ENCODE peak calls at places on chromosome 19, in four cellular contexts. D, O, W and Z are unnamed samples.
A peak's percentile ranks its signal among the peaks of the same experiment; 100 is the strongest.

GRCh38 chr19:18604820-18605159 is 1.8 kb downstream of the CRLF1 start:
- DNase-seq in W (no peak), O (no peak), D (no peak), Z (no peak)

GRCh38 chr19:17902701-17903100 is 30.1 kb upstream of the CCDC124 start:
- DNase-seq in W (no peak), O (no peak), D (peak; percentile 50), Z (no peak)

GRCh38 chr19:2046046-2046907 is 4.8 kb downstream of the MKNK2 start:
- DNase-seq in W (no peak), D (no peak), O (no peak), Z (no peak)

GRCh38 chr19:47391510-47392223 is 27.7 kb downstream of the MEIS3 start:
- DNase-seq in W (peak; percentile 21), D (peak; percentile 66), O (peak; percentile 69), Z (peak; percentile 95)

GRCh38 chr19:35689836-35690235 is 14.5 kb upstream of the ZBTB32 start:
- DNase-seq in W (no peak), O (no peak), D (no peak), Z (no peak)

GRCh38 chr19:19267305-19267704 is 5.8 kb downstream of the TM6SF2 start:
- DNase-seq in W (no peak), O (no peak), D (no peak), Z (no peak)

GRCh38 chr19:16637535-16637934 is 9.5 kb upstream of the MED26 start:
- DNase-seq in W (no peak), O (no peak), D (peak; percentile 27), Z (peak; percentile 56)

GRCh38 chr19:459724-460511 is 915 bp downstream of the SHC2 start:
- DNase-seq in W (no peak), D (peak; percentile 27), O (no peak), Z (peak; percentile 20)

GRCh38 chr19:791605-792360 is 5.5 kb upstream of the PTBP1 start:
- DNase-seq in W (no peak), O (no peak), D (no peak), Z (peak; percentile 77)

GRCh38 chr19:5949792-5950305 is 28.1 kb downstream of the RANBP3 start:
- DNase-seq in D (no peak), W (no peak), O (peak; percentile 43), Z (no peak)

GRCh38 chr19:30842926-30843325 is 470.7 kb downstream of the ZNF536 start:
- DNase-seq in O (no peak), W (no peak), D (no peak), Z (no peak)

GRCh38 chr19:7888145-7888825 is at the start of gene LRRC8E:
- DNase-seq in D (peak; percentile 55), O (no peak), W (no peak), Z (peak; percentile 52)

GRCh38 chr19:48806518-48806817 is 4.4 kb downstream of the BCAT2 start:
- DNase-seq in D (no peak), W (no peak), O (no peak), Z (no peak)

GRCh38 chr19:1089126-1089771 is 5.9 kb downstream of the POLR2E start:
- DNase-seq in O (no peak), W (no peak), D (no peak), Z (no peak)

GRCh38 chr19:46834121-46834520 is 16.5 kb downstream of the AP2S1 start:
- DNase-seq in W (no peak), O (no peak), D (no peak), Z (no peak)

GRCh38 chr19:34962281-34962944 is 1.6 kb downstream of the ZNF792 start:
- DNase-seq in O (no peak), W (no peak), D (peak; percentile 16), Z (peak; percentile 72)

GRCh38 chr19:7188682-7189629 is 105.3 kb downstream of the INSR start:
- DNase-seq in D (no peak), O (no peak), W (no peak), Z (peak; percentile 34)

GRCh38 chr19:35495107-35496064 is 5.1 kb upstream of the KRTDAP start:
- DNase-seq in O (peak; percentile 55), D (peak; percentile 55), W (no peak), Z (peak; percentile 55)

GRCh38 chr19:12703056-12703455 is 6.6 kb upstream of the FBXW9 start:
- DNase-seq in O (no peak), D (peak; percentile 43), W (no peak), Z (peak; percentile 85)

GRCh38 chr19:8569066-8569761 is 8.0 kb downstream of the MYO1F start:
- DNase-seq in O (peak; percentile 70), D (peak; percentile 96), W (no peak), Z (peak; percentile 100)

GRCh38 chr19:40053491-40053890 is 2.5 kb downstream of the ZNF780B start:
- DNase-seq in W (no peak), D (no peak), O (no peak), Z (no peak)

GRCh38 chr19:4120531-4120930 is 3.4 kb downstream of the MAP2K2 start:
- DNase-seq in W (no peak), O (no peak), D (peak; percentile 63), Z (no peak)

GRCh38 chr19:48502720-48503018 is 9.0 kb downstream of the LMTK3 start:
- DNase-seq in O (no peak), W (no peak), D (no peak), Z (no peak)

GRCh38 chr19:8085606-8086464 is 33.3 kb downstream of the CCL25 start:
- DNase-seq in D (no peak), W (no peak), O (no peak), Z (peak; percentile 94)

GRCh38 chr19:13150919-13151604 is 851 bp downstream of the IER2 start:
- DNase-seq in O (peak; percentile 30), W (no peak), D (no peak), Z (peak; percentile 46)

GRCh38 chr19:40232479-40232878 is 6.0 kb upstream of the CCNP start:
- DNase-seq in W (no peak), O (no peak), D (no peak), Z (no peak)

GRCh38 chr19:10839071-10840050 is 3.3 kb upstream of the TMED1 start:
- DNase-seq in W (no peak), O (no peak), D (no peak), Z (no peak)

GRCh38 chr19:10290439-10290875 is 705 bp downstream of the ICAM5 start:
- DNase-seq in D (peak; percentile 7), W (no peak), O (no peak), Z (peak; percentile 62)

GRCh38 chr19:8355631-8356402 is 8.1 kb upstream of the ANGPTL4 start:
- DNase-seq in O (no peak), W (no peak), D (peak; percentile 98), Z (peak; percentile 83)

GRCh38 chr19:2315121-2315817 is 7.3 kb upstream of the LINGO3 start:
- DNase-seq in D (no peak), O (no peak), W (no peak), Z (no peak)

GRCh38 chr19:48650974-48651681 is 5.1 kb upstream of the CA11 start:
- DNase-seq in O (no peak), D (no peak), W (no peak), Z (no peak)

GRCh38 chr19:48735031-48735615 is 5.3 kb downstream of the RASIP1 start:
- DNase-seq in O (no peak), D (no peak), W (no peak), Z (peak; percentile 44)

GRCh38 chr19:48997972-48998371 is 4.3 kb downstream of the RUVBL2 start:
- DNase-seq in W (no peak), D (peak; percentile 45), O (peak; percentile 32), Z (peak; percentile 73)

GRCh38 chr19:22607653-22608430 is 26.3 kb upstream of the ZNF492 start:
- DNase-seq in W (no peak), O (no peak), D (no peak), Z (no peak)

GRCh38 chr19:55400281-55401087 is 7.1 kb downstream of the UBE2S start:
- DNase-seq in D (no peak), W (no peak), O (no peak), Z (no peak)
- TF ChIP-seq POLR2A in D (peak; percentile 16), W (no peak), O (no peak), Z (no peak)

GRCh38 chr19:29527500-29528328 is 1.9 kb downstream of the VSTM2B start:
- DNase-seq in D (no peak), O (no peak), W (no peak), Z (no peak)
- H3K4me3 ChIP-seq in D (no peak overlapping the region), O (peak overlapping the region; percentile 27), W (peak overlapping the region; percentile 57), Z (no peak overlapping the region)

GRCh38 chr19:57935731-57936130 is 529 bp upstream of the ZNF418 start:
- DNase-seq in O (no peak), D (no peak), W (no peak), Z (no peak)

DNA sequence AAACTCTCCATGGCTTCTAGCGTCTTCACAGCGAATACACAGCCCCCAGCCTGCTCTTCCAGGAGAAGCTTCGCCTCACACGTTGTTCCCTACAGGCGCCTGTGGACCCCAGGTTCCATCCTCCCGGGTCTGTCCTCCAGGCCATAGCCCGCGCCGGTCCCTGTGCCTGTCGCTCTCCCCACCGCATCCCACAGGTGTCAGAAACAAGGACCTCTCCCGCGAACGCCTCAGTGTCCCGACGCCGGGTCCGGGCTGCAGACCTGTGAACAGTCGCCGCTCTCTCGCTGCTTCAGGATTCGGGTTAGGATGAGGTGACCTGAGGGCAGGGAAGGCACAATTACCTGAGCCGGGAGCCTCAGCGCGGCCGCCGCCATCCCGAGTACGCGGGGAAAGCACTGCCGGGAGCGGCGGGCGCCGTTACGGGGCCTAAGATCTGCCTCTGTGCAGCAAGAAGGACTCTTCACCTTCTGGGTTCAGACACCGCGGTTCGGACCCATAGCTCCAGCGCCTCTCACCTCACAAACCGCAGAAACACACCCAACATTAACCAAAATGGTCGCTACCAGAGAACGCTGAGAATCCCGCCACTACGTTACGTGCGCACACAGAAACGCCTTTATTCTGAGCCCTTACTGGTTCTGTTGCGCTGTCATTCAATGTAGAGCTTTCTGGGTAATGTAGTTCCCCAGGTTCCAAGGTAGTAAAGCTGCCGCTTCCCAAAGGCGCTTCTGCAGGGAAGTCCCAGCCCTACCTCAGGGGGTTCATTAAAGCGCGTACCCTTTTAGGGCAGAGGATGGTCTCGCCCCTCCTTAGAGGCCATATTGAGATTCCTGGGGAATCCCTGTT is at the start of gene ZNF418:
- DNase-seq in D (peak; percentile 84), W (no peak), O (peak; percentile 34), Z (no peak)
- TF ChIP-seq POLR2A in D (no peak), W (no peak), O (no peak), Z (no peak)

DNA sequence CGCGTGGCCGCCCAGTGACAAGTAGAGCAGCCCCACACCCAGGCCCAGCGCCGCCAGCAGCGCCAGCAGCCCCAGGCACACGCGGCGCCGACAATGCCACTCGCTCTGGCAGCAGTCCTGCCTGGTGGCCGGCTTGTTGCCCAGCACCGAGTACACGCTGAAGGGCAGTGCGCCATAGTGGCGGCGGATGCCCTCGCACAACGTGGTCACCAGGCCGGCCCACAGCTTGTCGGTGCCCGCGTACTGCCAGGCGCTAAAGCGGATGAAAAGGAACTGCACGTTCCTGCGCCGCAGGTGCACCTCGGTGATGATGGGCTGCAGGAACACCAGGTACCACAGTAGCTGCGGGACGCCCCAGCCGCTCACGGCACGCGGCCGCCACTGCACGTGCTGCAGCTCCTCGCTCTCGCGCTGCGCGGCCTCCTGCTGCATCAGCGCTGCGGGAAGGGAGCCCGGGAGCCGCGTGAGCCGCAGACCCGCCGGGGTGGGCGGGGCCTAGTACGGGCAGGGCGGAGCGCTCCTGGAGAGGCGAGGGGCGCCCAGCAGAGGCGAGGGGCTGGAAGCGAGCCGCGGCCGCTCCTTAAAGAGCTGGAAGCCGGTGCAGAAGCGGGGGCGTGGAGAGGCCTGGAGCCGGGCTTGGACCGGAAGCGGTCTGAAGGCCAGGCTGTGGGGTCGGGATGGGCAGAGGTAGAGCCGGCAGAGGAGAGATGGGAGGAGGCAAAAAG is 7.3 kb downstream of the NKPD1 start:
- DNase-seq in W (no peak), D (peak; percentile 48), O (no peak), Z (peak; percentile 55)
- H3K4me3 ChIP-seq in W (peak overlapping the region; percentile 56), D (no peak overlapping the region), O (peak overlapping the region; percentile 42), Z (no peak overlapping the region)